ENCODE peak calls at places on chromosomes 5 and 9, in four cellular contexts. S is WTC11, F is K562, J is HepG2. L is an unnamed sample.

GRCh38 chr5:534743-535671 is 10.8 kb upstream of the SLC9A3 start:
- DNase-seq in S (no peak), F (no peak), J (no peak), L (no peak)

GRCh38 chr5:43120720-43121564 is at the start of gene ZNF131:
- DNase-seq in S (peak), F (peak), J (peak), L (peak)

GRCh38 chr5:472656-473343 is 29.8 kb downstream of the EXOC3 start:
- DNase-seq in S (peak), F (peak), J (peak), L (peak)

GRCh38 chr5:115098041-115098702 is 71.5 kb downstream of the TRIM36 start:
- DNase-seq in S (no peak), F (peak), J (peak), L (peak)

GRCh38 chr9:78567693-78568092 is 270.8 kb downstream of the PSAT1 start:
- DNase-seq in S (no peak), F (no peak), J (no peak), L (no peak)

GRCh38 chr9:127999461-127999860 is 18.7 kb upstream of the EEIG1 start:
- DNase-seq in S (no peak), F (no peak), J (no peak), L (no peak)

GRCh38 chr9:92242115-92242778 is 51.2 kb downstream of the IARS1 start:
- DNase-seq in S (no peak), F (no peak), J (no peak), L (no peak)

GRCh38 chr5:160423025-160423554 is 1.4 kb downstream of the PTTG1 start:
- DNase-seq in S (no peak), F (no peak), J (no peak), L (no peak)

GRCh38 chr5:31663519-31663918 is 24.6 kb downstream of the PDZD2 start:
- DNase-seq in S (no peak), F (no peak), J (no peak), L (no peak)

GRCh38 chr5:73454379-73455036 is 5.9 kb upstream of the FOXD1 start:
- DNase-seq in S (peak), F (peak), J (peak), L (peak)

GRCh38 chr5:138503487-138504270 is 38.4 kb downstream of the EGR1 start:
- DNase-seq in S (peak), F (peak), J (peak), L (peak)

GRCh38 chr5:131635755-131636479 is 888 bp upstream of the RAPGEF6 start:
- DNase-seq in S (peak), F (no peak), J (no peak), L (no peak)

GRCh38 chr9:136187683-136188586 is 17.0 kb downstream of the LHX3 start:
- DNase-seq in S (peak), F (no peak), J (no peak), L (no peak)
- TF ChIP-seq ELF4 in S (no peak), F (no peak), J (no peak), L (no peak)

GRCh38 chr9:131580358-131580757 is 35.0 kb downstream of the PRRT1B start:
- DNase-seq in S (no peak), F (no peak), J (no peak), L (no peak)

GRCh38 chr9:131578016-131578415 is 32.7 kb downstream of the PRRT1B start:
- DNase-seq in S (no peak), F (no peak), J (no peak), L (no peak)

GRCh38 chr9:131579789-131580211 is 34.5 kb downstream of the PRRT1B start:
- DNase-seq in S (no peak), F (no peak), J (no peak), L (no peak)

GRCh38 chr9:131577005-131578000 is 32.0 kb downstream of the PRRT1B start:
- DNase-seq in S (no peak), F (no peak), J (no peak), L (no peak)

DNA sequence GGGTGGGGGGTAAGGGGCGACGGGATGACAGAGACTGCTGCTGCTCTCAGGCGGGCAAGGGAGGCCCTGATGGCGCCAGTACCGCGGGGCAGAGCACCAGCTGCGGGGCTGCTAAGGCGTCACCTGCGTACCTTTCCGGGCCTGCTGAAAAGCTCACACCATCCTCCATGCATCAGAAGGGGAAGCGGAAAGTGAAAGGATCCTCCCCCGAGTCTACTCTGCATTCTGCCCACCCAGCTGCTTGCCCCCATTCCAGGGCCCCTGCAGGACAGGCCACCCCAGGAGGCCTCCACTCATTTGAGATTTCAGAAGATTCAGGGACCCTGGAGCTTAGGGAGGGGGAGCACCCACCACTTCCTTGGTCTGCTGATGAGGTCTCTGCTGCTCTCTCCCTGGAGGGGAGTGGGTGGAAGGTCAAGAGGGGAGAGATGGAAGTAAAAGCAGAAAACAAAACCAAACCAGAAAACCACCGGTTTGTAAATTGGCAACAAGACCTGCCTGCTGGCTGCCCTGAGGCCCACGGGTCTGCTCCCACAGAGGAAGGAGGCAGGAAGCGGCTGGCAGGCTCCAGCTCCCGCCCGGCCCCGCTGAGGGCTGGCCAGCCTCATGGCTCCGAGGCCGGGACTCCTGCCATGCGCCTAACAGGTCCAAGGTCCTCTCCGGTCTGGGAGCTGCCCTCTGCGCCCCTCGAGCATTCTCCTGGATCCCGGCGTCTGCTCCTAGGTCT is 33.6 kb downstream of the PRRT1B start:
- DNase-seq in S (no peak), F (no peak), J (no peak), L (no peak)
- TF ChIP-seq ELF4 in S (no peak), F (no peak), J (no peak), L (no peak)

DNA sequence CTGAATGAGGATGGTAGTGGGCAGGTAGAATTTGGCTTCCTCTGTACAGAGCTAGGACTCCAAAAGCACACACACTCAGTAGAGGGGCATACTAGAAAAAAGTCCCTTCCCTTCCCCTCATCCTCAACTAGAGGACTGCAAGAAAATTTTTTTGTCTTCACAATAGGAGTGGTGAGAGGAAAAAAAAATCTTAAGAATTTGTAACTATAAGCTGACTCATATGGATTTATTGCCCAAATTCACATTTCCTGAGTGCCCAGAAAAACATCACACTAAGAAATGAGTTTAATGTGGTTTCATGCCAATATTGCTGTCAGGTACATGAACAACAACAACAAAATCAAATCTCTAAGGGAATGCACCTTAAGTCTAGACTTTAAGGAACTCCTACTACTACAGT is 43.7 kb downstream of the RANBP6 start:
- DNase-seq in S (no peak), F (no peak), J (no peak), L (no peak)
- TF ChIP-seq ELF4 in S (no peak), F (no peak), J (no peak), L (no peak)

DNA sequence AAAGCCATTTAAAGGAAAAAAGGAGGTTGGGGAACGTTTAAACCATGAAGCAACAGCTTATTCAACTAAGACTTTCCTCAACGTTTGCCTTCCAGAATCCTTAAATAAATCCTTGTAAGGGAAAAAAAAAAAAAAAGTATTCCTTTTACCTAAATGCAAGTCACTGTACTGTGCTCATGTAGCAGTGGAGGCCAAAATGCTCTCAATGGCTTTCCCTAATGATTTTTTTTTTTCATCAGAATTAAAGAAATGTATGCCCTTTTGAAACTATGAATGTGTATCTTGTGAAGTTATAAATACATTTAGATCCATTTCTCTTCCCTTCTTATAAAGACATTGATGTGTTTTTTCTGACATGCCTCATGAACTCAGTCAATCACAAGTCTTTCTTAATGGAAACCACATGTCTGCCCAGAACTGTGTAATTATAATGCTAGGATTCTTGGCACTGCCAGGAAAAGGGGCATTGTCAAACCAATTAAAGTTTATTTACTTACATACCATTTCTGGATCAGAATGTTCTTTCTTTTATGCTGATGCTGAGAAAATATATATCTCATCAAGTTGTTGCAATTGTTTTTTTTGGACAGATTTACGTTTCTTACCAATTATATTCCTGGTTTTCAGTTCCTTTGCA is 107.5 kb downstream of the EBF1 start:
- DNase-seq in S (no peak), F (no peak), J (no peak), L (no peak)
- TF ChIP-seq ELF4 in S (no peak), F (no peak), J (no peak), L (no peak)

GRCh38 chr5:153618857-153619256 is 128.4 kb downstream of the GRIA1 start:
- DNase-seq in S (no peak), F (peak), J (no peak), L (no peak)
- TF ChIP-seq ELF4 in S (no peak), F (no peak), J (no peak), L (no peak)